ENCODE peak calls at places on chromosomes 6 and 20, in seven cellular contexts. O is AG04450, Y is RCC 7860, F is NCI-H460, B is A172, R is mesothelial cell of epicardium, D is Kasumi-1. J is an unnamed sample.

GRCh38 chr6:118893095-118893881 is 664 bp upstream of the ASF1A start:
- DNase-seq in O (no peak), R (no peak), B (peak), Y (no peak), D (peak), F (no peak), J (no peak)

GRCh38 chr6:3844097-3844463 is 5.1 kb upstream of the FAM50B start:
- DNase-seq in Y (no peak), O (no peak), F (no peak), B (peak), D (no peak), R (no peak), J (no peak)

GRCh38 chr20:15637971-15638754 is 935.1 kb downstream of the KIF16B start:
- DNase-seq in O (no peak), Y (no peak), B (no peak), D (no peak), R (no peak), F (no peak), J (peak)

GRCh38 chr6:133542056-133542821 is 301.1 kb downstream of the EYA4 start:
- DNase-seq in Y (peak), B (no peak), O (no peak), R (no peak), D (no peak), F (no peak), J (no peak)

GRCh38 chr6:137969874-137970273 is 102.8 kb downstream of the TNFAIP3 start:
- DNase-seq in R (no peak), O (no peak), F (no peak), B (no peak), Y (no peak), D (no peak), J (no peak)

GRCh38 chr6:169990095-169991030 is 238.9 kb downstream of the ERMARD start:
- DNase-seq in D (peak), B (no peak), F (no peak), R (no peak), Y (no peak), O (no peak), J (no peak)

GRCh38 chr6:125020385-125020784 is 58.1 kb downstream of the RNF217 start:
- DNase-seq in O (no peak), R (no peak), B (no peak), Y (no peak), F (no peak), D (no peak), J (no peak)

GRCh38 chr20:36074983-36075382 is 79.6 kb upstream of the EPB41L1 start:
- DNase-seq in B (no peak), Y (no peak), D (no peak), R (no peak), F (no peak), O (no peak), J (no peak)

GRCh38 chr6:147227770-147228320 is 23.6 kb downstream of the STXBP5 start:
- DNase-seq in F (no peak), B (no peak), D (peak), O (no peak), R (no peak), Y (no peak), J (no peak)

GRCh38 chr6:150891886-150892485 is 26.5 kb downstream of the MTHFD1L start:
- DNase-seq in F (peak), O (peak), B (peak), R (peak), D (peak), Y (peak), J (no peak)

GRCh38 chr20:39264506-39265172 is 302.5 kb downstream of the DHX35 start:
- DNase-seq in F (peak), Y (peak), O (peak), D (peak), R (peak), B (peak), J (peak)

GRCh38 chr20:32360333-32360634 is 2.2 kb downstream of the ASXL1 start:
- DNase-seq in D (no peak), B (no peak), Y (no peak), O (no peak), F (no peak), R (no peak), J (no peak)

GRCh38 chr20:23634985-23635767 is 2.6 kb downstream of the CST3 start:
- DNase-seq in F (no peak), O (no peak), Y (no peak), B (no peak), R (no peak), D (no peak), J (no peak)

GRCh38 chr6:165831812-165832470 is 168.9 kb upstream of the PDE10A start:
- DNase-seq in D (no peak), O (no peak), F (no peak), Y (no peak), B (no peak), R (no peak), J (no peak)

GRCh38 chr20:56187791-56188190 is 60.7 kb upstream of the MC3R start:
- DNase-seq in F (peak), Y (no peak), D (peak), R (no peak), O (no peak), B (no peak), J (no peak)

GRCh38 chr20:62208061-62208804 is 11.8 kb downstream of the HRH3 start:
- DNase-seq in Y (no peak), O (no peak), R (no peak), B (no peak), F (no peak), D (no peak), J (no peak)

GRCh38 chr6:30894381-30894780 is 10.1 kb downstream of the DDR1 start:
- DNase-seq in R (no peak), D (no peak), Y (no peak), O (no peak), F (no peak), B (no peak), J (no peak)

GRCh38 chr6:31626952-31627351 is 6.4 kb downstream of the PRRC2A start:
- DNase-seq in D (no peak), F (no peak), Y (no peak), R (no peak), B (no peak), O (no peak), J (no peak)

GRCh38 chr6:39217177-39217864 is 12.0 kb downstream of the KCNK5 start:
- DNase-seq in O (no peak), R (no peak), Y (no peak), B (no peak), F (no peak), D (no peak), J (no peak)

GRCh38 chr20:50712771-50713676 is 18.4 kb upstream of the PARD6B start:
- DNase-seq in D (no peak), R (no peak), F (no peak), B (no peak), Y (no peak), O (no peak), J (no peak)

GRCh38 chr20:3808141-3808479 is 12.0 kb downstream of the CDC25B start:
- DNase-seq in R (no peak), F (peak), O (peak), B (peak), D (no peak), Y (peak), J (no peak)

GRCh38 chr6:145924600-145924999 is 39.6 kb downstream of the SHPRH start:
- DNase-seq in R (no peak), D (no peak), B (no peak), Y (no peak), O (no peak), F (no peak), J (no peak)

GRCh38 chr6:137808836-137809315 is 58.2 kb upstream of the TNFAIP3 start:
- DNase-seq in D (no peak), F (peak), B (no peak), Y (no peak), R (no peak), O (no peak), J (no peak)

GRCh38 chr6:119110601-119111548 is 32.4 kb upstream of the FAM184A start:
- DNase-seq in F (peak), R (no peak), O (no peak), D (peak), Y (peak), B (peak), J (no peak)

GRCh38 chr20:43666376-43667328 is at the start of gene MYBL2:
- DNase-seq in B (peak), D (peak), R (peak), F (peak), Y (peak), O (no peak), J (no peak)

GRCh38 chr6:144953552-144954240 is 668.6 kb downstream of the UTRN start:
- DNase-seq in R (no peak), B (peak), Y (peak), F (no peak), D (no peak), O (no peak), J (no peak)

J was measured in iPS DF 19.7.